ENCODE peak calls at places on chromosomes 1 and 21, in seven cellular contexts. M is GM03348; B is thyroid gland; X is C1 segment of cervical spinal cord; I is AG08396; J is neural progenitor cell; S is activated CD8-positive, alpha-beta T cell treated with anti-CD3 and anti-CD28 coated beads for 36 hours. Y is an unnamed sample.

GRCh38 chr21:32412998-32413504 is 545 bp downstream of the EVA1C start:
- DNase-seq in M (no peak), B (peak), X (peak), I (no peak), J (no peak), S (no peak), Y (peak)

GRCh38 chr1:52928083-52928404 is 968 bp downstream of the SCP2 start:
- DNase-seq in M (no peak), B (no peak), X (peak), I (no peak), J (no peak), S (no peak), Y (no peak)

GRCh38 chr1:209323743-209324142 is 259.8 kb upstream of the CAMK1G start:
- DNase-seq in M (no peak), B (no peak), X (no peak), I (no peak), J (no peak), S (no peak), Y (no peak)

GRCh38 chr1:220153147-220153546 is 59.2 kb downstream of the IARS2 start:
- DNase-seq in M (no peak), B (no peak), X (no peak), I (no peak), J (no peak), S (no peak), Y (no peak)

GRCh38 chr1:232684331-232685105 is 54.6 kb upstream of the SIPA1L2 start:
- DNase-seq in M (no peak), B (no peak), X (no peak), I (peak), J (no peak), S (no peak), Y (no peak)

GRCh38 chr1:20511518-20512428 is 3.8 kb upstream of the MUL1 start:
- DNase-seq in M (peak), B (no peak), X (no peak), I (no peak), J (no peak), S (no peak), Y (no peak)

GRCh38 chr1:180734366-180734765 is 102.5 kb downstream of the XPR1 start:
- DNase-seq in M (no peak), B (no peak), X (no peak), I (no peak), J (no peak), S (no peak), Y (no peak)

GRCh38 chr21:37017951-37018679 is 11.6 kb downstream of the RIPPLY3 start:
- DNase-seq in M (no peak), B (no peak), X (no peak), I (no peak), J (no peak), S (no peak), Y (no peak)

GRCh38 chr21:15653710-15654109 is 76.1 kb upstream of the USP25 start:
- DNase-seq in M (no peak), B (no peak), X (no peak), I (no peak), J (no peak), S (no peak), Y (no peak)

GRCh38 chr1:66539491-66539890 is 5.5 kb downstream of the SGIP1 start:
- DNase-seq in M (no peak), B (peak), X (no peak), I (no peak), J (no peak), S (no peak), Y (no peak)

GRCh38 chr1:1240822-1241587 is 5.5 kb downstream of the C1QTNF12 start:
- DNase-seq in M (peak), B (no peak), X (no peak), I (peak), J (no peak), S (no peak), Y (no peak)

GRCh38 chr1:40877681-40878080 is 15.5 kb upstream of the CITED4 start:
- DNase-seq in M (peak), B (peak), X (no peak), I (peak), J (no peak), S (peak), Y (peak)

GRCh38 chr1:28297826-28298225 is 31.0 kb upstream of the MED18 start:
- DNase-seq in M (no peak), B (no peak), X (no peak), I (no peak), J (no peak), S (peak), Y (no peak)

GRCh38 chr1:228166170-228166936 is 749 bp downstream of the IBA57 start:
- DNase-seq in M (peak), B (peak), X (peak), I (peak), J (peak), S (peak), Y (peak)

GRCh38 chr1:229430761-229431269 is 3.1 kb downstream of the ACTA1 start:
- DNase-seq in M (peak), B (peak), X (no peak), I (peak), J (peak), S (peak), Y (peak)

GRCh38 chr1:32186491-32186890 is 7.0 kb downstream of the TXLNA start:
- DNase-seq in M (no peak), B (no peak), X (no peak), I (no peak), J (no peak), S (no peak), Y (no peak)

GRCh38 chr1:234958702-234959649 is 169.7 kb downstream of the TOMM20 start:
- DNase-seq in M (no peak), B (no peak), X (no peak), I (no peak), J (no peak), S (no peak), Y (no peak)

GRCh38 chr1:50929376-50929958 is 30.6 kb downstream of the FAF1 start:
- DNase-seq in M (peak), B (no peak), X (no peak), I (peak), J (peak), S (no peak), Y (no peak)

GRCh38 chr21:36246080-36246631 is 73.8 kb upstream of the MORC3 start:
- DNase-seq in M (no peak), B (peak), X (no peak), I (no peak), J (no peak), S (no peak), Y (no peak)

GRCh38 chr1:72282271-72282656 is at the start of gene NEGR1:
- DNase-seq in M (peak), B (peak), X (peak), I (peak), J (peak), S (peak), Y (peak)

GRCh38 chr1:11790880-11791715 is 14.7 kb downstream of the MTHFR start:
- DNase-seq in M (peak), B (peak), X (no peak), I (peak), J (peak), S (no peak), Y (peak)

GRCh38 chr1:2003564-2004131 is at the start of gene CFAP74:
- DNase-seq in M (peak), B (peak), X (no peak), I (peak), J (peak), S (peak), Y (no peak)

GRCh38 chr1:203380395-203381150 is 29.7 kb upstream of the FMOD start:
- DNase-seq in M (no peak), B (no peak), X (no peak), I (no peak), J (no peak), S (no peak), Y (no peak)

GRCh38 chr1:67713071-67713806 is 28.2 kb downstream of the GADD45A start:
- DNase-seq in M (peak), B (no peak), X (no peak), I (peak), J (no peak), S (no peak), Y (no peak)

GRCh38 chr21:41509733-41510132 is 1.8 kb upstream of the TMPRSS2 start:
- DNase-seq in M (no peak), B (no peak), X (no peak), I (no peak), J (no peak), S (no peak), Y (no peak)

GRCh38 chr1:226149806-226150205 is 36.7 kb downstream of the ACBD3 start:
- DNase-seq in M (no peak), B (no peak), X (no peak), I (no peak), J (no peak), S (no peak), Y (no peak)

GRCh38 chr1:35030338-35031102 is 1.2 kb downstream of the ZMYM6 start:
- DNase-seq in M (no peak), B (no peak), X (no peak), I (no peak), J (no peak), S (peak), Y (no peak)

GRCh38 chr1:1122981-1123480 is 7.1 kb upstream of the C1orf159 start:
- DNase-seq in M (no peak), B (no peak), X (no peak), I (no peak), J (no peak), S (no peak), Y (peak)

GRCh38 chr1:28668191-28668955 is at the start of gene GMEB1:
- DNase-seq in M (peak), B (peak), X (peak), I (peak), J (peak), S (peak), Y (peak)

Y was measured in psoas muscle.